ENCODE peak calls at places on chromosomes 5 and 9, in six cellular contexts. One of them, this sample, is unnamed. For H3K4me1, the result is how much of the 10 kb centered on the place peaks cover.

GRCh38 chr9:80251778-80252177 is 680.0 kb downstream of the TLE4 start:
- DNase-seq in DND-41: no peak
- DNase-seq in stomach: no peak
- DNase-seq in small intestine: no peak
- DNase-seq in pancreas: no peak
- DNase-seq in CD4-positive, CD25-positive, alpha-beta regulatory T cell: no peak
- DNase-seq in this sample: no peak

GRCh38 chr5:177303121-177303924 is at the start of the genes PRELID1 and RAB24:
- DNase-seq in DND-41: peak
- DNase-seq in stomach: peak
- DNase-seq in small intestine: peak
- DNase-seq in pancreas: peak
- DNase-seq in CD4-positive, CD25-positive, alpha-beta regulatory T cell: peak
- DNase-seq in this sample: peak

GRCh38 chr9:94937214-94937903 is 210.9 kb downstream of the AOPEP start:
- DNase-seq in DND-41: no peak
- DNase-seq in stomach: no peak
- DNase-seq in small intestine: peak
- DNase-seq in pancreas: no peak
- DNase-seq in CD4-positive, CD25-positive, alpha-beta regulatory T cell: no peak
- DNase-seq in this sample: no peak

GRCh38 chr5:153211052-153211451 is 279.4 kb upstream of the GRIA1 start:
- DNase-seq in DND-41: no peak
- DNase-seq in stomach: no peak
- DNase-seq in small intestine: no peak
- DNase-seq in pancreas: no peak
- DNase-seq in CD4-positive, CD25-positive, alpha-beta regulatory T cell: no peak
- DNase-seq in this sample: no peak

GRCh38 chr9:125338929-125339328 is 77.3 kb downstream of the GAPVD1 start:
- DNase-seq in DND-41: no peak
- DNase-seq in stomach: no peak
- DNase-seq in small intestine: no peak
- DNase-seq in pancreas: no peak
- DNase-seq in CD4-positive, CD25-positive, alpha-beta regulatory T cell: no peak
- DNase-seq in this sample: no peak

GRCh38 chr9:35464056-35465025 is 25.6 kb upstream of the RUSC2 start:
- DNase-seq in DND-41: no peak
- DNase-seq in stomach: no peak
- DNase-seq in small intestine: no peak
- DNase-seq in pancreas: no peak
- DNase-seq in CD4-positive, CD25-positive, alpha-beta regulatory T cell: no peak
- DNase-seq in this sample: no peak

GRCh38 chr5:150627731-150628545 is 12.5 kb upstream of the SYNPO start:
- DNase-seq in DND-41: no peak
- DNase-seq in stomach: no peak
- DNase-seq in small intestine: no peak
- DNase-seq in pancreas: no peak
- DNase-seq in CD4-positive, CD25-positive, alpha-beta regulatory T cell: no peak
- DNase-seq in this sample: no peak

GRCh38 chr9:13613296-13613695 is 333.8 kb upstream of the MPDZ start:
- DNase-seq in DND-41: no peak
- DNase-seq in stomach: no peak
- DNase-seq in small intestine: no peak
- DNase-seq in pancreas: no peak
- DNase-seq in CD4-positive, CD25-positive, alpha-beta regulatory T cell: no peak
- DNase-seq in this sample: no peak

GRCh38 chr9:132622144-132622543 is 39.7 kb downstream of the BARHL1 start:
- DNase-seq in DND-41: no peak
- DNase-seq in stomach: peak
- DNase-seq in small intestine: no peak
- DNase-seq in pancreas: no peak
- DNase-seq in CD4-positive, CD25-positive, alpha-beta regulatory T cell: no peak
- DNase-seq in this sample: no peak

GRCh38 chr5:149141957-149142851 is 911 bp downstream of the ABLIM3 start:
- DNase-seq in DND-41: no peak
- DNase-seq in stomach: no peak
- DNase-seq in small intestine: no peak
- DNase-seq in pancreas: no peak
- DNase-seq in CD4-positive, CD25-positive, alpha-beta regulatory T cell: no peak
- DNase-seq in this sample: no peak

GRCh38 chr9:126788631-126789349 is 16.1 kb upstream of the ZBTB43 start:
- DNase-seq in DND-41: no peak
- DNase-seq in stomach: no peak
- DNase-seq in small intestine: no peak
- DNase-seq in pancreas: no peak
- DNase-seq in CD4-positive, CD25-positive, alpha-beta regulatory T cell: no peak
- DNase-seq in this sample: no peak

GRCh38 chr5:124285071-124285470 is 461.4 kb downstream of the ZNF608 start:
- DNase-seq in DND-41: no peak
- DNase-seq in stomach: peak
- DNase-seq in small intestine: no peak
- DNase-seq in pancreas: peak
- DNase-seq in CD4-positive, CD25-positive, alpha-beta regulatory T cell: no peak
- DNase-seq in this sample: no peak

GRCh38 chr5:110087829-110088228 is 398.1 kb downstream of the MAN2A1 start:
- DNase-seq in DND-41: no peak
- DNase-seq in stomach: no peak
- DNase-seq in small intestine: no peak
- DNase-seq in pancreas: no peak
- DNase-seq in CD4-positive, CD25-positive, alpha-beta regulatory T cell: no peak
- DNase-seq in this sample: no peak

GRCh38 chr9:32596096-32596865 is 23.3 kb upstream of the NDUFB6 start:
- DNase-seq in DND-41: no peak
- DNase-seq in stomach: no peak
- DNase-seq in small intestine: no peak
- DNase-seq in pancreas: no peak
- DNase-seq in CD4-positive, CD25-positive, alpha-beta regulatory T cell: no peak
- DNase-seq in this sample: no peak

GRCh38 chr9:81574399-81574798 is 114.9 kb downstream of the TLE1 start:
- DNase-seq in DND-41: no peak
- DNase-seq in stomach: no peak
- DNase-seq in small intestine: no peak
- DNase-seq in pancreas: no peak
- DNase-seq in CD4-positive, CD25-positive, alpha-beta regulatory T cell: no peak
- DNase-seq in this sample: no peak

GRCh38 chr9:96524764-96525163 is 74.8 kb downstream of the HABP4 start:
- DNase-seq in DND-41: no peak
- DNase-seq in stomach: no peak
- DNase-seq in small intestine: no peak
- DNase-seq in pancreas: no peak
- DNase-seq in CD4-positive, CD25-positive, alpha-beta regulatory T cell: no peak
- DNase-seq in this sample: no peak

GRCh38 chr9:134182554-134183219 is 18.3 kb upstream of the RNU6ATAC start:
- DNase-seq in DND-41: no peak
- DNase-seq in stomach: no peak
- DNase-seq in small intestine: no peak
- DNase-seq in pancreas: no peak
- DNase-seq in CD4-positive, CD25-positive, alpha-beta regulatory T cell: no peak
- DNase-seq in this sample: no peak

GRCh38 chr9:124306098-124306735 is 48.5 kb downstream of the NEK6 start:
- DNase-seq in DND-41: no peak
- DNase-seq in stomach: no peak
- DNase-seq in small intestine: no peak
- DNase-seq in pancreas: no peak
- DNase-seq in CD4-positive, CD25-positive, alpha-beta regulatory T cell: no peak
- DNase-seq in this sample: no peak

GRCh38 chr5:146527785-146528184 is 11.8 kb upstream of the GPR151 start:
- DNase-seq in DND-41: no peak
- DNase-seq in stomach: no peak
- DNase-seq in small intestine: no peak
- DNase-seq in pancreas: no peak
- DNase-seq in CD4-positive, CD25-positive, alpha-beta regulatory T cell: no peak
- DNase-seq in this sample: no peak

GRCh38 chr5:83227611-83228010 is 150.3 kb downstream of the XRCC4 start:
- DNase-seq in DND-41: no peak
- DNase-seq in stomach: no peak
- DNase-seq in small intestine: no peak
- DNase-seq in pancreas: no peak
- DNase-seq in CD4-positive, CD25-positive, alpha-beta regulatory T cell: no peak
- DNase-seq in this sample: no peak

GRCh38 chr5:84885479-84886258 is 501.0 kb upstream of the EDIL3 start:
- DNase-seq in DND-41: no peak
- DNase-seq in stomach: no peak
- DNase-seq in small intestine: no peak
- DNase-seq in pancreas: no peak
- DNase-seq in CD4-positive, CD25-positive, alpha-beta regulatory T cell: no peak
- DNase-seq in this sample: no peak

GRCh38 chr9:17004500-17004899 is 130.3 kb upstream of the CNTLN start:
- DNase-seq in DND-41: no peak
- DNase-seq in stomach: no peak
- DNase-seq in small intestine: no peak
- DNase-seq in pancreas: no peak
- DNase-seq in CD4-positive, CD25-positive, alpha-beta regulatory T cell: no peak
- DNase-seq in this sample: no peak

GRCh38 chr9:2228132-2228531 is 213.0 kb downstream of the SMARCA2 start:
- DNase-seq in DND-41: peak
- DNase-seq in stomach: no peak
- DNase-seq in small intestine: no peak
- DNase-seq in pancreas: peak
- DNase-seq in CD4-positive, CD25-positive, alpha-beta regulatory T cell: no peak
- DNase-seq in this sample: no peak

GRCh38 chr9:120478208-120478607 is 101.8 kb downstream of the CDK5RAP2 start:
- DNase-seq in DND-41: no peak
- DNase-seq in stomach: no peak
- DNase-seq in small intestine: peak
- DNase-seq in pancreas: no peak
- DNase-seq in CD4-positive, CD25-positive, alpha-beta regulatory T cell: no peak
- DNase-seq in this sample: no peak

GRCh38 chr5:178069909-178070308 is 43.4 kb upstream of the N4BP3 start:
- DNase-seq in DND-41: peak
- DNase-seq in stomach: no peak
- DNase-seq in small intestine: peak
- DNase-seq in pancreas: no peak
- DNase-seq in CD4-positive, CD25-positive, alpha-beta regulatory T cell: no peak
- DNase-seq in this sample: no peak

GRCh38 chr9:132672413-132672690 is 2.1 kb downstream of the GTF3C4 start:
- DNase-seq in DND-41: no peak
- DNase-seq in stomach: no peak
- DNase-seq in small intestine: peak
- DNase-seq in pancreas: no peak
- DNase-seq in CD4-positive, CD25-positive, alpha-beta regulatory T cell: no peak
- DNase-seq in this sample: no peak

GRCh38 chr5:39995990-39996389 is 571.2 kb upstream of the DAB2 start:
- DNase-seq in DND-41: no peak
- DNase-seq in stomach: no peak
- DNase-seq in small intestine: no peak
- DNase-seq in pancreas: no peak
- DNase-seq in CD4-positive, CD25-positive, alpha-beta regulatory T cell: no peak
- DNase-seq in this sample: no peak

GRCh38 chr9:77451507-77451906 is 196.6 kb downstream of the GNA14 start:
- DNase-seq in DND-41: no peak
- DNase-seq in stomach: no peak
- DNase-seq in small intestine: no peak
- DNase-seq in pancreas: no peak
- DNase-seq in CD4-positive, CD25-positive, alpha-beta regulatory T cell: no peak
- DNase-seq in this sample: no peak

GRCh38 chr9:77453857-77454647 is 194.1 kb downstream of the GNA14 start:
- DNase-seq in DND-41: no peak
- DNase-seq in stomach: no peak
- DNase-seq in small intestine: no peak
- DNase-seq in pancreas: peak
- DNase-seq in CD4-positive, CD25-positive, alpha-beta regulatory T cell: no peak
- DNase-seq in this sample: no peak

GRCh38 chr9:77447646-77448045 is 200.5 kb downstream of the GNA14 start:
- DNase-seq in DND-41: no peak
- DNase-seq in stomach: no peak
- DNase-seq in small intestine: peak
- DNase-seq in pancreas: no peak
- DNase-seq in CD4-positive, CD25-positive, alpha-beta regulatory T cell: no peak
- DNase-seq in this sample: no peak

GRCh38 chr9:77449177-77450092 is 198.7 kb downstream of the GNA14 start:
- DNase-seq in DND-41: no peak
- DNase-seq in stomach: no peak
- DNase-seq in small intestine: no peak
- DNase-seq in pancreas: no peak
- DNase-seq in CD4-positive, CD25-positive, alpha-beta regulatory T cell: no peak
- DNase-seq in this sample: no peak

GRCh38 chr9:77450093-77450475 is 198.0 kb downstream of the GNA14 start:
- DNase-seq in DND-41: no peak
- DNase-seq in stomach: no peak
- DNase-seq in small intestine: no peak
- DNase-seq in pancreas: no peak
- DNase-seq in CD4-positive, CD25-positive, alpha-beta regulatory T cell: no peak
- DNase-seq in this sample: no peak
- H3K27ac ChIP-seq in DND-41: no peak
- H3K27ac ChIP-seq in stomach: no peak
- H3K27ac ChIP-seq in small intestine: no peak
- H3K27ac ChIP-seq in pancreas: no peak
- H3K27ac ChIP-seq in CD4-positive, CD25-positive, alpha-beta regulatory T cell: no peak
- H3K27ac ChIP-seq in this sample: no peak

GRCh38 chr5:141874262-141874964 is 3.8 kb downstream of the PCDH1 start:
- DNase-seq in DND-41: no peak
- DNase-seq in stomach: peak
- DNase-seq in small intestine: peak
- DNase-seq in pancreas: no peak
- DNase-seq in CD4-positive, CD25-positive, alpha-beta regulatory T cell: no peak
- DNase-seq in this sample: no peak
- H3K4me1 ChIP-seq in DND-41: under half
- H3K4me1 ChIP-seq in stomach: half or more
- H3K4me1 ChIP-seq in small intestine: under half
- H3K4me1 ChIP-seq in pancreas: under half
- H3K4me1 ChIP-seq in CD4-positive, CD25-positive, alpha-beta regulatory T cell: under half
- H3K4me1 ChIP-seq in this sample: under half

GRCh38 chr9:136807281-136808074 is at the start of gene RABL6:
- DNase-seq in DND-41: peak
- DNase-seq in stomach: peak
- DNase-seq in small intestine: peak
- DNase-seq in pancreas: peak
- DNase-seq in CD4-positive, CD25-positive, alpha-beta regulatory T cell: peak
- DNase-seq in this sample: peak

GRCh38 chr9:136806067-136806466 is 1.7 kb upstream of the RABL6 start:
- DNase-seq in DND-41: no peak
- DNase-seq in stomach: no peak
- DNase-seq in small intestine: no peak
- DNase-seq in pancreas: peak
- DNase-seq in CD4-positive, CD25-positive, alpha-beta regulatory T cell: no peak
- DNase-seq in this sample: no peak

GRCh38 chr9:136805207-136805740 is 2.5 kb upstream of the RABL6 start:
- DNase-seq in DND-41: no peak
- DNase-seq in stomach: no peak
- DNase-seq in small intestine: no peak
- DNase-seq in pancreas: no peak
- DNase-seq in CD4-positive, CD25-positive, alpha-beta regulatory T cell: no peak
- DNase-seq in this sample: no peak

GRCh38 chr9:136808075-136808780 is 480 bp downstream of the RABL6 start:
- DNase-seq in DND-41: peak
- DNase-seq in stomach: peak
- DNase-seq in small intestine: peak
- DNase-seq in pancreas: peak
- DNase-seq in CD4-positive, CD25-positive, alpha-beta regulatory T cell: peak
- DNase-seq in this sample: peak

GRCh38 chr9:136806631-136807201 is 1.0 kb upstream of the RABL6 start:
- DNase-seq in DND-41: no peak
- DNase-seq in stomach: no peak
- DNase-seq in small intestine: no peak
- DNase-seq in pancreas: peak
- DNase-seq in CD4-positive, CD25-positive, alpha-beta regulatory T cell: no peak
- DNase-seq in this sample: no peak
- H3K27ac ChIP-seq in DND-41: peak
- H3K27ac ChIP-seq in stomach: peak
- H3K27ac ChIP-seq in small intestine: peak
- H3K27ac ChIP-seq in pancreas: peak
- H3K27ac ChIP-seq in CD4-positive, CD25-positive, alpha-beta regulatory T cell: peak
- H3K27ac ChIP-seq in this sample: peak

GRCh38 chr5:32574540-32575175 is 10.7 kb upstream of the SUB1 start:
- DNase-seq in DND-41: no peak
- DNase-seq in stomach: no peak
- DNase-seq in small intestine: no peak
- DNase-seq in pancreas: no peak
- DNase-seq in CD4-positive, CD25-positive, alpha-beta regulatory T cell: no peak
- DNase-seq in this sample: no peak
- H3K4me1 ChIP-seq in DND-41: under half
- H3K4me1 ChIP-seq in stomach: under half
- H3K4me1 ChIP-seq in small intestine: under half
- H3K4me1 ChIP-seq in pancreas: under half
- H3K4me1 ChIP-seq in CD4-positive, CD25-positive, alpha-beta regulatory T cell: under half
- H3K4me1 ChIP-seq in this sample: under half

This sample was measured in CD4-positive, alpha-beta memory T cell.